ENCODE peak calls at places on chromosomes 2 and 18, in four cellular contexts. U is K562, S is SK-N-SH, E is HepG2. V is an unnamed sample.

GRCh38 chr2:236633764-236634163 is 64.1 kb downstream of the ACKR3 start:
- DNase-seq in U (no peak), S (no peak), E (no peak), V (no peak)

GRCh38 chr2:19255481-19255880 is 102.9 kb downstream of the OSR1 start:
- DNase-seq in U (no peak), S (no peak), E (no peak), V (no peak)

GRCh38 chr2:9979977-9980376 is 28.5 kb downstream of the GRHL1 start:
- DNase-seq in U (no peak), S (no peak), E (no peak), V (no peak)

GRCh38 chr2:179677746-179678505 is 183.5 kb downstream of the ZNF385B start:
- DNase-seq in U (no peak), S (no peak), E (no peak), V (no peak)

GRCh38 chr18:23186781-23187180 is 51.5 kb downstream of the CABLES1 start:
- DNase-seq in U (no peak), S (no peak), E (no peak), V (no peak)

GRCh38 chr2:1854747-1855146 is 110.4 kb upstream of the PXDN start:
- DNase-seq in U (peak; percentile 50), S (peak; percentile 95), E (no peak), V (no peak)

GRCh38 chr18:49460958-49461601 is 635 bp upstream of the DYM start:
- DNase-seq in U (no peak), S (no peak), E (no peak), V (no peak)

GRCh38 chr2:217729426-217730058 is 273.3 kb downstream of the TNS1 start:
- DNase-seq in U (no peak), S (peak; percentile 68), E (no peak), V (no peak)

GRCh38 chr18:60570172-60570571 is 197.6 kb upstream of the MC4R start:
- DNase-seq in U (no peak), S (no peak), E (no peak), V (no peak)

GRCh38 chr2:23556929-23557328 is 171.9 kb downstream of the KLHL29 start:
- DNase-seq in U (no peak), S (peak; percentile 57), E (no peak), V (no peak)

GRCh38 chr2:36539631-36540030 is 58.3 kb downstream of the FEZ2 start:
- DNase-seq in U (no peak), S (no peak), E (no peak), V (no peak)

GRCh38 chr2:68126561-68126960 is 31.1 kb upstream of the PNO1 start:
- DNase-seq in U (peak; percentile 36), S (no peak), E (no peak), V (no peak)

GRCh38 chr2:10658914-10659257 is 30.9 kb downstream of the NOL10 start:
- DNase-seq in U (no peak), S (no peak), E (no peak), V (no peak)

GRCh38 chr2:111160758-111161157 is 40.0 kb downstream of the BCL2L11 start:
- DNase-seq in U (no peak), S (no peak), E (no peak), V (no peak)

GRCh38 chr2:238143239-238143951 is 4.9 kb downstream of the KLHL30 start:
- DNase-seq in U (no peak), S (no peak), E (no peak), V (peak; percentile 54)

GRCh38 chr2:227503433-227504406 is 31.8 kb downstream of the AGFG1 start:
- DNase-seq in U (peak; percentile 77), S (no peak), E (peak; percentile 50), V (peak; percentile 84)

GRCh38 chr2:147623328-147623727 is 221.5 kb upstream of the ACVR2A start:
- DNase-seq in U (no peak), S (no peak), E (no peak), V (no peak)

GRCh38 chr2:63424329-63425078 is 163.8 kb downstream of the WDPCP start:
- DNase-seq in U (peak; percentile 67), S (peak; percentile 30), E (peak; percentile 62), V (peak; percentile 56)

GRCh38 chr2:25851740-25852503 is 26.4 kb downstream of the ASXL2 start:
- DNase-seq in U (peak; percentile 83), S (peak; percentile 63), E (peak; percentile 86), V (peak; percentile 41)

GRCh38 chr2:27584597-27584996 is 1.8 kb downstream of the ZNF512 start:
- DNase-seq in U (peak; percentile 14), S (no peak), E (no peak), V (no peak)
- H3K4me3 ChIP-seq in U (peak overlapping the region; percentile 54), S (peak overlapping the region; percentile 89), E (peak overlapping the region; percentile 69), V (peak overlapping the region; percentile 94)

GRCh38 chr2:104863585-104864279 is 9.8 kb downstream of the POU3F3 start:
- DNase-seq in U (no peak), S (no peak), E (no peak), V (no peak)

GRCh38 chr2:104861295-104862060 is 7.6 kb downstream of the POU3F3 start:
- DNase-seq in U (no peak), S (no peak), E (no peak), V (no peak)

GRCh38 chr2:104864280-104864599 is 10.3 kb downstream of the POU3F3 start:
- DNase-seq in U (no peak), S (no peak), E (no peak), V (no peak)

GRCh38 chr2:104863229-104863584 is 9.3 kb downstream of the POU3F3 start:
- DNase-seq in U (no peak), S (no peak), E (no peak), V (no peak)

DNA sequence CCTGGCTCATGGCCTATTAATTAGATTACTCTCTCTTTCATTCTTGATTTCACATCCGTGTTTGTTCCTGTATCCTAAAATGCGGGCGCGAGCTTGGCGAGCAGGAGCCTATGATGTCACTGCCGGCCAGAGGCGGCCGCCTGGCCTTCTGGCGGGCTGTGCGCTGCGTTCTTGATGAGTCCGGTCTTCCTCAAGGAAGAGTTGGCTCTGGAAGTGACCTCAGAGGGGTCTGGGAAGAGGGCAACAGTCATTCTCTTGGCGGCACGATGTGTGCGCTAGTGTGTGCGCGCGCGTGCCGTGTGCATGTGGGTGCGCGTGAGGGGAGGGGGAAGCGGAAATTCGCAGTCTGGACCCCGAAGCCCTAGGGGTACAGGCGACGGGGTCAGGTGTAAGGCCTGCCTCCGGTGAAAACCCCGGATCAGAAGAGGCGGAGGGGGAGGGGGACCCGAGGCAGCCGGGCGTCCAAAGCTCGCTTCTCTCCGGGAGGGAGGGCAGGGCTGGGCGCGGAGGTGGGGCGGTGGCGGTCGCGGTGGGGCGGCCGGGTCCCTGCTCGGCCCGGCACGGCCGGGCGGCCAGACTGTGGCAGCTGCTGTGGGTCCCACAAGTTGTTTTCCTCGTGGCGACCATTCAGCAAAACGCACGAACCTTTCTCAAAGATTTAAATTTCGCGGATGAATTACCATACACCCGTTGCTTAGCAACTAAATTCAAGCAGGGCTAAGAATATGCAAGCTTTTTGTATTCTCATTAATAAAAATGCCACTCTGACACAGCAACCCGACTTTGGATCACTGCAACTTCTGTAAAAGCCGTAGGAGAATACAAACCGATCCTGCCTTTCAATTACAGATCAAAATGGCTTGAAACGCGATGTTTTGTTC is 8.4 kb downstream of the POU3F3 start:
- DNase-seq in U (no peak), S (peak; percentile 58), E (no peak), V (no peak)
- H3K27ac ChIP-seq in U (no peak overlapping the region), S (no peak overlapping the region), E (no peak overlapping the region), V (no peak overlapping the region)

GRCh38 chr2:235049719-235050118 is 97.9 kb downstream of the SH3BP4 start:
- DNase-seq in U (no peak), S (peak; percentile 77), E (no peak), V (no peak)

GRCh38 chr2:235047171-235048160 is 95.6 kb downstream of the SH3BP4 start:
- DNase-seq in U (no peak), S (no peak), E (no peak), V (no peak)

GRCh38 chr2:235048549-235048948 is 96.7 kb downstream of the SH3BP4 start:
- DNase-seq in U (no peak), S (no peak), E (no peak), V (no peak)

GRCh38 chr2:235050992-235051351 is 99.2 kb downstream of the SH3BP4 start:
- DNase-seq in U (peak; percentile 20), S (peak; percentile 89), E (peak; percentile 46), V (peak; percentile 82)

DNA sequence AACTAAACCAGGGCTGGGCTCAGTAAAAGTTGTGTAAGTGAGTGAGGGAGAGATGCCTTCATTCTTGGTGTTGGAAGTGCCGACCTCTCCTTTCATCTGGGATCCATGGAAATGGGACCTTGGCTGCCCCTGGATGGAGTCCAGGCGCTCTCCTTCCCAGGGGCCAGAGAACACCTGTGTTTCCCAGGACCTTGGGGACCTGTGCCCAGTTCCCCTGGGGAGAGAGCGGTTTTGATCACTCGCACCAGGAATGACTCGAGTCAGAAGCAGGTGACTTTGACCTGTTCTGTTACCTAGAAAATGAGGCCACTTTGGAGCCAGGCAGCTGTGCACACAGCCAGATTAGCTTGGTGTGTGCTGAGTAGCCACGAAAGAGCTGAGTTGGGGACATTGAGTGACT is 97.3 kb downstream of the SH3BP4 start:
- DNase-seq in U (no peak), S (no peak), E (no peak), V (no peak)
- TF ChIP-seq ELF1 in U (no peak), S (no peak), E (no peak), V (no peak)

DNA sequence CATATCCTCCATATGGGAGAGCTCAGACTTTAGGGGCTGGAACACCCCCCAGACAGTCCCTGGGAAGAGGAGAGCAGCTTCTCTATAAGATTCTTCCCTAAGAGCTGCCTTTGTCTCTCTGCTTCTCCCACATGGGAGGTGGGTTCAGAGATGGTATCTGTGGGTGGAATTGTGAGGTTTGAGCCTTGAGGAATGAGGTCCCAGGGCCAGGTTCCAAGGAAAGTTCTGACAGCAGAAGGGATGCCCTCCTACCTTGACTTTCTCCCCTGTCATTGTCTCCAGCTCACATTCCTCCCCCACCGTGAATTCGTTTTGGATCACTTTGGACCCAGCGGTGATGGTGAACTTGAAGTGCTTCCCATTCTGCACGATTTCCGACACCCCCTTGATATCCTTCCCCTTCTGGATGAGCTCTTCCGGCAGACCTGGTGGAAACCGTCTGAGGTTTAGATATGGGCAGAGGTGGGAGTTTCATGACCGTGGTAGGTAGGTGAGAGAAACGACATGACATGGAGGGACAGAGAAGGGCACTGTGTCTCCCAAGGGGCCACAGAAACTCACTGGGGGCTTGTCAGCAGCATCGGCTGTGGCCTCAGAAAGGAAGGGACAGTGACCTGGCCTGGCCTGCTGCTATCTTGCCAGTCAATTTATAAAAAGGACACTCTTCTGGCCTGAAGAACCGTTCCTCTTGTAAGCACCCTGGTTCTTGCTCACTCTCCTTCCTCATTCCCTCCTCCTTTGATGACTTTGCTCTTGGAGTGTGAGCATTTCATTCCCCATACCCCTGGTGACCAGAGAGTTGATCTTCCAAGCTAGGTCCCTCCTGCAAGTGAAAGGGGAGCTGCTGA is 1.7 kb downstream of the FABP1 start:
- DNase-seq in U (no peak), S (no peak), E (no peak), V (no peak)
- H3K4me3 ChIP-seq in U (no peak overlapping the region), S (no peak overlapping the region), E (peak overlapping the region; percentile 63), V (no peak overlapping the region)

DNA sequence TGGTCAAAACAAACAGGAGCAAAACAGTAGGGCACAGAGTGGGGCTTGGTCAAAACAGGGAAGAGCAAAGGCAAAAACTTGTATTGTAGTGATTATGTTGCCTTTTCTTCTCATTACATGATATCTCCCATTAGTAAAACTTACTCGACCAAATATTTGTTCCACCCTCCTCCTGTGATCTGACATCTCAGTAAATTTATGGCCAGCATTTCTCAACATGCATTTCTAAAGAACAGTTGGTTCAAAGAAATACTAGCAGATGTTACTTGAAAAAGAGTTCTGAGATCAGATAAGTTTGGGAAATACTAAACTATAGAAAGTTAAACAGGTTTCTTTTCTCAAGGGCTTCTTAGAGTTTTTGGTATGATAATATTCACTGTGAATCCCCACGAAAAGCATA is 423.1 kb downstream of the FIGN start:
- DNase-seq in U (no peak), S (no peak), E (no peak), V (no peak)
- H3K27ac ChIP-seq in U (no peak overlapping the region), S (no peak overlapping the region), E (no peak overlapping the region), V (no peak overlapping the region)

GRCh38 chr18:32730620-32731021 is 42.2 kb downstream of the KLHL14 start:
- DNase-seq in U (no peak), S (no peak), E (no peak), V (no peak)
- TF ChIP-seq ELF1 in U (no peak), S (no peak), E (no peak), V (no peak)

GRCh38 chr18:80034068-80034851 is at the start of gene RBFA:
- DNase-seq in U (peak; percentile 95), S (peak; percentile 97), E (peak; percentile 88), V (peak; percentile 94)
- H3K4me3 ChIP-seq in U (peak within 1 kb of the TSS; percentile 78), S (peak within 1 kb of the TSS; percentile 77), E (peak within 1 kb of the TSS; percentile 86), V (peak within 1 kb of the TSS; percentile 72)